ENCODE peak calls at places on chromosomes 13 and 19, in four cellular contexts. Z is HCT116, A is HepG2, D is K562. B is an unnamed sample.

GRCh38 chr13:71718931-71719330 is 148.1 kb downstream of the DACH1 start:
- DNase-seq in Z (no peak), A (no peak), D (no peak), B (no peak)

GRCh38 chr13:69374036-69374435 is 733.6 kb upstream of the ATXN8OS start:
- DNase-seq in Z (no peak), A (no peak), D (no peak), B (no peak)

GRCh38 chr13:23678768-23679167 is 108.6 kb downstream of the TNFRSF19 start:
- DNase-seq in Z (no peak), A (peak; percentile 20), D (no peak), B (no peak)

GRCh38 chr19:49861541-49862410 is 5.6 kb downstream of the PNKP start:
- DNase-seq in Z (no peak), A (no peak), D (no peak), B (no peak)

GRCh38 chr13:43377955-43378354 is 354.6 kb downstream of the DNAJC15 start:
- DNase-seq in Z (no peak), A (no peak), D (no peak), B (no peak)

GRCh38 chr19:13260883-13261653 is 110.9 kb downstream of the IER2 start:
- DNase-seq in Z (peak; percentile 94), A (no peak), D (peak; percentile 51), B (no peak)

GRCh38 chr13:44141213-44141724 is 232.4 kb upstream of the SERP2 start:
- DNase-seq in Z (no peak), A (no peak), D (peak; percentile 7), B (no peak)

GRCh38 chr19:10620786-10621185 is 4.6 kb upstream of the SLC44A2 start:
- DNase-seq in Z (no peak), A (no peak), D (no peak), B (no peak)

GRCh38 chr13:28494861-28495585 is at the start of gene FLT1:
- DNase-seq in Z (no peak), A (no peak), D (no peak), B (peak; percentile 41)

GRCh38 chr13:107743983-107744382 is 471.4 kb downstream of the LIG4 start:
- DNase-seq in Z (no peak), A (no peak), D (no peak), B (no peak)

GRCh38 chr13:107035778-107036177 is 467.8 kb upstream of the ARGLU1 start:
- DNase-seq in Z (no peak), A (no peak), D (no peak), B (no peak)

GRCh38 chr19:41894350-41894749 is 11.4 kb downstream of the ARHGEF1 start:
- DNase-seq in Z (no peak), A (no peak), D (no peak), B (no peak)

GRCh38 chr13:57748096-57748495 is 116.6 kb downstream of the PCDH17 start:
- DNase-seq in Z (no peak), A (no peak), D (no peak), B (no peak)

GRCh38 chr19:1254081-1254527 is 5.7 kb downstream of the MIDN start:
- DNase-seq in Z (no peak), A (no peak), D (no peak), B (no peak)

GRCh38 chr13:101726681-101727080 is 274.2 kb downstream of the ITGBL1 start:
- DNase-seq in Z (no peak), A (no peak), D (no peak), B (no peak)

GRCh38 chr13:109715902-109716301 is 70.5 kb downstream of the IRS2 start:
- DNase-seq in Z (no peak), A (no peak), D (no peak), B (no peak)

GRCh38 chr19:47471733-47472457 is at the start of gene SLC8A2:
- DNase-seq in Z (peak; percentile 35), A (peak; percentile 52), D (peak; percentile 97), B (peak; percentile 99)

GRCh38 chr19:32599736-32600157 is 18.8 kb downstream of the PDCD5 start:
- DNase-seq in Z (peak; percentile 55), A (peak; percentile 57), D (peak; percentile 60), B (peak; percentile 73)

GRCh38 chr13:110137677-110138008 is 169.3 kb downstream of the COL4A1 start:
- DNase-seq in Z (peak; percentile 35), A (peak; percentile 15), D (peak; percentile 30), B (peak; percentile 83)

GRCh38 chr19:19745496-19746285 is 12.8 kb upstream of the ZNF14 start:
- DNase-seq in Z (no peak), A (no peak), D (peak; percentile 11), B (peak; percentile 19)

GRCh38 chr19:335072-335471 is 9.5 kb downstream of the MIER2 start:
- DNase-seq in Z (no peak), A (no peak), D (no peak), B (no peak)

DNA sequence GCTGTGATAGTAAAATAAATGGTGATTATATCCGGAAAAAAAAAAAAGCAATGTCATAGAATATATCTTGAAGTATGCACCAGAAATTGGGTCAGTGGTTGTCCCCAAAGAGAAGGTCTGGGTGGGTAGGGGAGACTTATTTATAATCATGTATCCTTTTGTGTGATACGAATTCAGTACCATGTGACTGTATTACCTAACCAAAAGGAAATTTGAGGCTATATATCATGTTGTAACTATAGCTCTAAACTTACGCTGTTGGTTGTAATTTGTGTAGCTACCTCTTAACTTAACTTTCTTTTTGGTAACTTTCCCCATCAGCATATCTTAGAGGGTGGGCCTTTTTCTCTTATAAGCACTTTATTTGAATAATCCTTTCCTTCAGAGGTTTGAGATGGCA is 25.2 kb upstream of the KCTD4 start:
- DNase-seq in Z (no peak), A (no peak), D (no peak), B (no peak)
- TF ChIP-seq ELF1 in Z (no peak), A (no peak), D (no peak), B (no peak)

GRCh38 chr19:12065100-12065538 is 588 bp downstream of the ZNF844 start:
- DNase-seq in Z (no peak), A (no peak), D (no peak), B (no peak)

DNA sequence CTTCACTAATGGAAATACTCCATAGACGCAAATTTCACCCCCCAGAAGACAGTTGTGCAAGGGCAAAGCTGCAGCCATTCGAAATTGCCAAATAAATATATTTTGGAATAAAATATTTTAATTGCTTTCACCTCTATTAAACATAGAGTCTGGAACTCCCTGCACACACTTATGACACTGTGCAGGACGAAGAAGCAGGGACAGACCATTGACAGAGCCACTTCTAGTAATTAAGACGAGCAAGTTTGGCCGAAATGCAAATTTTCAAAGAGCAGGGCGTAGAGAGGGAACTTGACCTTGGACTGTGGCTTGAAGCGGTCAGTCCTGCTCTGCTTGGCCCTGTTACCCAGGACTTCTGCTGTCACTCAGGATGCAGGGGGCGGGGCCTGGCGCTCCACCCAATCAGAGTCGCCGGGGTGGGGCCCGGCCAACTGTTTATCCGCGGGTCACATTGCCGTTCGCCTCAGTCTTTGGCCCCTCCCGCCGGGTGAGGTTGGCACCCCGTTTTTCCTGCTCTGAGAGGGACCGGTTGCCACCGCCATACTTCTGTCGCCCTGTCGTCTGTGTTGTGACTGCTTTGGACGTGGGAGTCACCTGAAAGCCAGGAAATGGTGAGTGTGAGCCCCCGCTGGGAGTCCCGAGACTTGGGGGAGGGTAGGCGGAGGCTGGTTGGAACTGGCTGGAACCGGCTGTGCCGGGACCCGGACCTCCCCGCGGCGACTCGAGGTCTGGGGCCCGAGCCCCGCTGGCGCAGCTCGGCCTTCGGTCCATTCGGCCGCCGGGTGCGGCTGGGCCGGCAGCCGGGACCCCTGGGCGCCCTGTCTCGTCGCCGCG is at the start of gene ZNF844:
- DNase-seq in Z (no peak), A (peak; percentile 82), D (peak; percentile 88), B (peak; percentile 97)
- H3K4me1 ChIP-seq in Z (no peaks in the 10 kb centered on the region), A (peaks cover 31% of the 10 kb centered on the region), D (peaks cover 14% of the 10 kb centered on the region), B (no peaks in the 10 kb centered on the region)

GRCh38 chr19:15107056-15108010 is at the start of gene SYDE1:
- DNase-seq in Z (no peak), A (peak; percentile 50), D (no peak), B (peak; percentile 88)
- TF ChIP-seq ELF1 in Z (no peak), A (no peak), D (no peak), B (peak; percentile 34)

GRCh38 chr19:5932593-5933262 is 18.7 kb downstream of the CAPS start:
- DNase-seq in Z (no peak), A (no peak), D (no peak), B (no peak)
- H3K4me1 ChIP-seq in Z (no peaks in the 10 kb centered on the region), A (no peaks in the 10 kb centered on the region), D (peaks cover 15% of the 10 kb centered on the region), B (peaks cover 13% of the 10 kb centered on the region)

DNA sequence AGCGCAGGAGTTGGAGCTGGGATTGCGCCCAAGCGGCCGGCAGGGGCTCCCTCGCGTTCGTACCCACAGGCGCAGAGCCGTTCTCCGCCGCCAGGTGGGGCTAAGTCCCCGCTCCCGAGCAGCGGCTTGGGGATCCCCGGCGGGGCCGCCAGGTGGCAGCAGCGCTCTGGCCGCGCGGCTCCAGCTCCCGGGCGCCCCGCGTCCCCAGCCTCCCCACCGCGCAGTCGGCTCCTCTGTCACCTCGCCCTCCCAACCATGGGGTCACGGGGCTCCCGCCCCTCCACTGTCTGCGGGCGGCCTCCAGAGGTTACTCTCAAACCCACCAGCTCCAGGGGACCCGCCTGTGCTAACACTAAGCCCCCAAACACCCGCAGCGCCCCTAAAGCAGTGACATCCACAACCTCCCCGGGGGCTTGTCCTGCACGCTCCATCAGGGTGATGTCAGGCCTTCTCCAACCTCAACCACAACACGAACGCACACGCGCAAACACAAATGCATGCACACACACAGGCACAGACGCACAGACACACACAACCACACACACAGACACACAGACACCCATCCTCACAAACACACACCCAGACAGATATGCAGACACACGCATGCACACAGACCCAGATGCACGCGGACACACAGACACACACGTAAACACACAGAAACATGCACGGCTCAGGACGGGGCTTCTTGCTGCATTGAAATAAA is 18.4 kb upstream of the KCTD15 start:
- DNase-seq in Z (no peak), A (peak; percentile 54), D (peak; percentile 92), B (peak; percentile 98)
- TF ChIP-seq ELF1 in Z (no peak), A (peak; percentile 20), D (no peak), B (no peak)

DNA sequence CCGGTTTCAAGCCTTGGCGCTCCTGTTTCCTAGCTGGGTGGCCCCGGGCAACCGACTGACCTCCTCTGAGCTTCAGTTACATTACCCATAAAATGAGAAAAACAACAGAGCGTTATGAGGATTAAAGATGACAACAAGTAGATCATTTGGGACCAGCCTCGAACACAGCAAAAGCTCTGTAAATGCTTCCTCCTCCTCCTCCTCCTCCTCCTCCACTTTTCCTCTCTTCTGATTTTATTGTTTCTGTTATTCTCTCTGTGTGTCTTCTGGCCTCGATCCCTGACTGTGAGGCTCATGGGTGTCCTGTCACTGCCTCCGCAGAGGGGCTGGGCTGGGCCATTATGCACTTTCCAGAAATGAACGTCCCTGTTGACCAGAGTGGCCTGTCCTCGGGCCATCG is 176.2 kb downstream of the URI1 start:
- DNase-seq in Z (no peak), A (no peak), D (no peak), B (no peak)
- H3K4me1 ChIP-seq in Z (no peaks in the 10 kb centered on the region), A (no peaks in the 10 kb centered on the region), D (peaks cover 8% of the 10 kb centered on the region), B (no peaks in the 10 kb centered on the region)

B was measured in SK-N-SH.